ENCODE peak calls at places on chromosomes 11 and 22, in nine cellular contexts. P, A, Z, J, H, Y, M, X and B are unnamed samples.

GRCh38 chr11:103959279-103959930 is 77.0 kb upstream of the DDI1 start:
- DNase-seq in P (no peak), A (no peak), Z (no peak), J (no peak), H (no peak), Y (no peak), M (no peak), X (no peak), B (no peak)

GRCh38 chr11:46290598-46291309 is 13.3 kb downstream of the CREB3L1 start:
- DNase-seq in P (no peak), A (peak; percentile 63), Z (no peak), J (peak; percentile 81), H (peak; percentile 90), Y (no peak), M (no peak), X (peak; percentile 98), B (no peak)

GRCh38 chr11:105670811-105671210 is 60.9 kb downstream of the GRIA4 start:
- DNase-seq in P (no peak), A (no peak), Z (no peak), J (no peak), H (no peak), Y (no peak), M (no peak), X (no peak), B (no peak)

GRCh38 chr11:64601605-64602465 is 10.8 kb downstream of the SLC22A12 start:
- DNase-seq in P (no peak), A (no peak), Z (no peak), J (no peak), H (no peak), Y (no peak), M (no peak), X (no peak), B (no peak)

GRCh38 chr11:132920391-132921095 is 611.8 kb downstream of the OPCML start:
- DNase-seq in P (no peak), A (no peak), Z (no peak), J (no peak), H (no peak), Y (no peak), M (no peak), X (no peak), B (no peak)

GRCh38 chr11:26551186-26551801 is 20.8 kb downstream of the MUC15 start:
- DNase-seq in P (no peak), A (no peak), Z (no peak), J (no peak), H (no peak), Y (no peak), M (no peak), X (no peak), B (no peak)

GRCh38 chr11:96393753-96394348 is 4.0 kb downstream of the JRKL start:
- DNase-seq in P (no peak), A (no peak), Z (peak; percentile 25), J (peak; percentile 36), H (peak; percentile 25), Y (no peak), M (peak; percentile 26), X (peak; percentile 68), B (peak; percentile 39)

GRCh38 chr11:64284962-64285884 is at the start of gene GPR137:
- DNase-seq in P (peak; percentile 86), A (peak; percentile 88), Z (no peak), J (peak; percentile 94), H (peak; percentile 93), Y (peak; percentile 92), M (peak; percentile 95), X (peak; percentile 80), B (peak; percentile 94)

GRCh38 chr11:113384551-113384950 is 3.0 kb upstream of the ANKK1 start:
- DNase-seq in P (no peak), A (no peak), Z (no peak), J (no peak), H (no peak), Y (no peak), M (no peak), X (no peak), B (no peak)

GRCh38 chr22:20551805-20552449 is 44.5 kb downstream of the MED15 start:
- DNase-seq in P (no peak), A (peak; percentile 59), Z (no peak), J (no peak), H (no peak), Y (peak; percentile 45), M (peak; percentile 46), X (no peak), B (no peak)

GRCh38 chr11:62712861-62713260 is 5.4 kb downstream of the GNG3 start:
- DNase-seq in P (no peak), A (no peak), Z (no peak), J (no peak), H (no peak), Y (no peak), M (no peak), X (no peak), B (no peak)

GRCh38 chr22:30002861-30003489 is 77.3 kb upstream of the HORMAD2 start:
- DNase-seq in P (no peak), A (no peak), Z (no peak), J (no peak), H (no peak), Y (no peak), M (no peak), X (no peak), B (no peak)
- H3K36me3 ChIP-seq in P (peaks cover 38% of the 10 kb centered on the region), A (peaks cover 21% of the 10 kb centered on the region), Z (peaks cover 4% of the 10 kb centered on the region), J (peaks cover 23% of the 10 kb centered on the region), H (peaks cover 7% of the 10 kb centered on the region), Y (peaks cover 13% of the 10 kb centered on the region), M (peaks cover 25% of the 10 kb centered on the region), X (no peaks in the 10 kb centered on the region), B (peaks cover 34% of the 10 kb centered on the region)

DNA sequence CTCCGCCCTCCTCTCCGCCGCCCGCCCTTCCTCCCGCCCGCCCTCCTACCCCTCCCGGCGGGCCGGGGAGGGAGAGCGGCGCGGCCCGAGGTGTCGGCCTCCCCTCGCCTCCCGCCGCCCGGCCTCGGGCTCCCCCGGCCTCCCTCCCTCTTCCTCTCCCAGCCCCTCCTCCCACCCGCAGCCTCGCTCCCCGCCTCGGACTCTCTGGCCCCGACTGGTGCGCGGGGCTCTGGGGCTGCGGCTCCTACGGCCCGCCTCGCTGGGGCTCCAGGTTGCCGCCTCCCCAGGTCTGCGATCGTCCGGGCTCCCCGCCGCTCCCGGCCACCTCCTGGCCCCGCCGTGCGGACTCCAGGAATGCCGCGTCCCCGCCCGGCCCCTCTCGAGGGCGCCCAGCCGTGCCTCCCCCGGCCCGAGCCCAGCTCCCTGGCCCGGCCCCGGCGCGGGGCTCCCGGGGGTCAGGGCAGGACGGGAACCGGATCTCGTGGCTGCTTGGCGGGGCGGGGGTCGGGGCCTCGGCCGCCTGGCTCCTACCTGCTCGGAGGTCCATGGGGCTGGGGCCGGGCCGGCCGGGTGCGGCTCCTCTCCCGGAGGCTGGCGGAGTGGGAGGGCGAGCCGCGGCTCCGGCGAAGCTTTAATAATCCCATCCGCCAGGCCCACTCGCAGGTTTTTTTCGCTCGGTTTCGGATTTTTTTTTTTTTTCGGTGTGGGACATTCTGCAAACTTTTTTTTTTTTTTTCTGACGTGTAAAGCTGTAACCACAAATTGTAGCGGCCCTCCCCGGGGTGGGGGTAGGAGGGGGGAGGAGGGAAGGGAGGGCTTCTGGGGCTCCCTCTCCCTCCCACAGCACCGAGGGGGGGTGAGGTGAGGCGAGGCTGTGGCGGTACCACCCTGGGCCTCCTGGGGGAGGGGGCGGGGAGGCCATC is at the start of gene CLCF1:
- DNase-seq in P (peak; percentile 85), A (peak; percentile 78), Z (no peak), J (peak; percentile 91), H (peak; percentile 85), Y (peak; percentile 77), M (peak; percentile 71), X (peak; percentile 83), B (peak; percentile 97)
- H3K4me1 ChIP-seq in P (peaks cover 57% of the 10 kb centered on the region), A (peaks cover 14% of the 10 kb centered on the region), Z (peaks cover 65% of the 10 kb centered on the region), J (peaks cover 74% of the 10 kb centered on the region), H (peaks cover 52% of the 10 kb centered on the region), Y (peaks cover 51% of the 10 kb centered on the region), M (peaks cover 56% of the 10 kb centered on the region), X (peaks cover 42% of the 10 kb centered on the region), B (peaks cover 62% of the 10 kb centered on the region)

DNA sequence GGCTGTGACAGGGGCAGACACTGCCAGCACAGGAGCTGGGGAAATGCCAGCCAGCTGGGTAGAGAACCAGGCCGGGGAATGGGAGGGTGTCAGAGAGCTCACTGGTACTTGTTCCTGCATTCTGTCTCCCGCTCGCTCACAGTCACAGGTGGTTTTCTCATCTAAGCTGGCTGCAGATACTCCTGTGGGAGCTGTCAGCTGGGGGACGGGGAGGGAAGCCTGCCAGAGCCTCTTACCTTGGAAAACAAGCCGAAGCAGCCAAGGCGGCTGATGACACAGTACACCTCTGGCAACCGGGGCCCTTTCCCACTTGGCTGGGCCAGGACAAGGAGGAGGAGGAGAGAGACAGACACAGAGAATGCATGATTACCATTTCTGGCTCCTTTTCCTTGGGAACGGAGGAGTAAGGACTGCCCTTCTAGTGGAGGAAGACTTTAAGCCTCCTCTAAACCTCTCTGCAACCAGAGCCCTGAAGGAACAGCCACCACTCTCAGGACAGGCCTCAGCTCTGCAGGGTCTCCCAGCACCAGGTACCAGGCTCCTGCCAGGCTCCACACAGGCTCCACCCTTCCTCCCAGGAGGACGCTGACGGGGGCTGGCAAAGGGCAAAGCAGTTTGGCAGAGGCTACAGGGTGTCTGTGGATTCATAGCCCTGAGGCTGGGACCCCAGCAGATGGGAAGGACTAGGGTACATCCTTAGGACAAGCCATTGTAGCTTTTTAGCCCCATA is 25.1 kb downstream of the RPL27A start:
- DNase-seq in P (no peak), A (peak; percentile 95), Z (no peak), J (no peak), H (no peak), Y (no peak), M (no peak), X (no peak), B (no peak)
- H3K36me3 ChIP-seq in P (no peaks in the 10 kb centered on the region), A (peaks cover 15% of the 10 kb centered on the region), Z (no peaks in the 10 kb centered on the region), J (no peaks in the 10 kb centered on the region), H (no peaks in the 10 kb centered on the region), Y (no peaks in the 10 kb centered on the region), M (no peaks in the 10 kb centered on the region), X (no peaks in the 10 kb centered on the region), B (no peaks in the 10 kb centered on the region)

DNA sequence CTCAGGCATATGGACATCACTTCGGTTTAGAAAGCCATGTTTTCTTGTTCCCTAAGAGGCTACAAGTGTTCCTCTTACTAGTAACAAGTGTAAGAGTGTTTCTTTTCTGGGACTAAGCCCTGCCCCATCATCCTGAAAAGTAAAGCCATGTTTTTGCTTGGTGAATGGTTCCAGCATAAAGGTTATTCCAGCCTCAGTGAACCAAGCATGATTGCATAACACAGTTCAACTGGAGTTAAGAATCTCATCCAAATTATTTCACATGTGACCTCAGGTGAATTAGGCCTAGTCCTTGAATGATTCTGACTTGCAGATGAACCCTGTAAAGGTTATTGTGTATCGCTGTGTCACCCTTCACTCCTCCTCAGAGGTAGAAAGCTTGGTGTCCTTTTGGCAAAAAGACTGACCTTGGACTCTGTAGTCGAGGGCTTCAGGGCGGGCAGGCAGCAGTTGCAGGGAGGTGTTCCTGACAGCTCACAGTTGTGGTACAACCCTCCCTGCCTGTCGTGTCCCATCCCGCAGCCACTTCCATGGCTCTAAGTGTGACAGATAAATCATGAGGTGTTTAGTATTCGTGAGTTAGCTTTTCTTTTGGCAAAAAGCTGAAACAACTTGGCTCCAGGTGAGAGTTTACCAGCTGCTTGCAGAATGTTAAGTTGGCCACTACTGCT is 321.8 kb downstream of the CADM1 start:
- DNase-seq in P (no peak), A (no peak), Z (no peak), J (no peak), H (no peak), Y (no peak), M (no peak), X (no peak), B (no peak)
- H3K4me1 ChIP-seq in P (no peaks in the 10 kb centered on the region), A (no peaks in the 10 kb centered on the region), Z (no peaks in the 10 kb centered on the region), J (no peaks in the 10 kb centered on the region), H (peaks cover 71% of the 10 kb centered on the region), Y (no peaks in the 10 kb centered on the region), M (no peaks in the 10 kb centered on the region), X (no peaks in the 10 kb centered on the region), B (no peaks in the 10 kb centered on the region)

GRCh38 chr11:76459846-76460245 is 15.0 kb downstream of the EMSY start:
- DNase-seq in P (no peak), A (no peak), Z (no peak), J (no peak), H (no peak), Y (no peak), M (no peak), X (no peak), B (no peak)
- H3K36me3 ChIP-seq in P (peaks cover 28% of the 10 kb centered on the region), A (no peaks in the 10 kb centered on the region), Z (peaks cover 2% of the 10 kb centered on the region), J (peaks cover 64% of the 10 kb centered on the region), H (peaks cover 35% of the 10 kb centered on the region), Y (peaks cover 11% of the 10 kb centered on the region), M (peaks cover 21% of the 10 kb centered on the region), X (peaks cover 13% of the 10 kb centered on the region), B (peaks cover 28% of the 10 kb centered on the region)